ENCODE peak calls at places on chromosomes 3 and 15, in eight cellular contexts. W is body of pancreas, P is neural progenitor cell, Y is cardiac muscle cell, R is astrocyte of the spinal cord, D is choroid plexus epithelial cell, A is AG04450, L is WTC11. J is an unnamed sample.

GRCh38 chr3:171257251-171258179 is 202.7 kb downstream of the TNIK start:
- DNase-seq in Y (peak), P (no peak), L (no peak), R (peak), A (no peak), D (peak), W (no peak), J (no peak)

GRCh38 chr3:62242846-62243245 is 130.5 kb downstream of the FEZF2 start:
- DNase-seq in D (no peak), L (peak), A (no peak), P (peak), R (no peak), Y (no peak), W (no peak), J (no peak)

GRCh38 chr15:42091753-42092665 is 2.4 kb downstream of the PLA2G4D start:
- DNase-seq in D (no peak), A (no peak), Y (no peak), L (no peak), R (no peak), W (no peak), P (peak), J (no peak)

GRCh38 chr15:48596415-48596814 is 49.1 kb downstream of the FBN1 start:
- DNase-seq in L (no peak), Y (no peak), D (no peak), A (no peak), R (no peak), P (no peak), W (no peak), J (no peak)

GRCh38 chr15:66287461-66288055 is 5.8 kb upstream of the DIS3L start:
- DNase-seq in P (peak), A (no peak), W (no peak), R (peak), L (no peak), D (peak), Y (peak), J (no peak)

GRCh38 chr3:10950476-10951294 is 41.9 kb upstream of the SLC6A1 start:
- DNase-seq in P (peak), A (peak), D (peak), L (peak), R (peak), Y (peak), W (no peak), J (no peak)

GRCh38 chr3:21745971-21746370 is 5.0 kb downstream of the ZNF385D start:
- DNase-seq in L (no peak), D (no peak), Y (no peak), P (no peak), W (no peak), R (peak), A (no peak), J (no peak)

GRCh38 chr3:155352900-155353490 is 59.5 kb upstream of the STRIT1 start:
- DNase-seq in P (peak), A (no peak), D (peak), W (no peak), Y (peak), L (no peak), R (peak), J (no peak)

GRCh38 chr15:65903296-65904073 is 34.2 kb downstream of the RAB11A start:
- DNase-seq in D (peak), R (peak), L (no peak), P (no peak), A (no peak), W (no peak), Y (peak), J (no peak)

GRCh38 chr15:80026310-80026709 is 33.2 kb upstream of the ZFAND6 start:
- DNase-seq in R (no peak), L (no peak), D (no peak), A (no peak), P (peak), W (no peak), Y (no peak), J (no peak)

GRCh38 chr15:36737430-36737891 is 158.0 kb downstream of the CDIN1 start:
- DNase-seq in R (peak), P (no peak), Y (no peak), A (peak), D (peak), W (no peak), L (no peak), J (no peak)

GRCh38 chr3:13540332-13540995 is 8.5 kb upstream of the FBLN2 start:
- DNase-seq in W (peak), R (no peak), L (no peak), P (no peak), D (peak), Y (no peak), A (no peak), J (no peak)

GRCh38 chr15:100671858-100672543 is 69.6 kb downstream of the ASB7 start:
- DNase-seq in D (peak), R (peak), Y (peak), W (no peak), A (no peak), L (peak), P (peak), J (no peak)
- TF ChIP-seq CTCF in D (peak), R (peak), Y (peak), W (peak), A (peak), L (peak), P (peak), J (no peak)

DNA sequence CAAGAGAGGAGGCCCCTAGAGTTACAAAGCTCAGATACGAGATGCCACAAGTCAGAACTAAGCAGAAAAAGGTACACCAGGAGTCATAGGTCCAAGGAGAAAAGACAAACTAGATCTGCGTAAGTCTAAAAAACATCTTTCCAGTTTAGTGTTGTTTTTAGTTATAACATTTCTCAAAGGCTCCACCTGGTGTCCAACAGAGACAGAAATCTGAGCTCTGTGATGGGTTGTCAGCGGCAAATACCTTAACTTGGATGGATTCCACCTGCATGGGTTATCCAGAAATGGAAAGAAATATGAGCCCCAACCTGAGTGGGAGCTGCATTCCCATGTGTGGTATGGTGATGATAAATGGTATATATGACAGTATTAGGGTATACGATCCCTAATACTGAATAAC is 238.6 kb upstream of the CHRM5 start:
- DNase-seq in A (no peak), Y (peak), L (no peak), R (no peak), W (no peak), D (peak), P (peak), J (no peak)
- TF ChIP-seq CTCF in A (peak), Y (no peak), L (no peak), R (peak), W (no peak), D (peak), P (peak), J (no peak)

GRCh38 chr3:8423307-8423706 is 78.3 kb upstream of the LMCD1 start:
- DNase-seq in W (no peak), P (no peak), R (no peak), L (no peak), A (no peak), Y (no peak), D (no peak), J (no peak)
- TF ChIP-seq CTCF in W (no peak), P (no peak), R (no peak), L (no peak), A (no peak), Y (no peak), D (no peak), J (no peak)

DNA sequence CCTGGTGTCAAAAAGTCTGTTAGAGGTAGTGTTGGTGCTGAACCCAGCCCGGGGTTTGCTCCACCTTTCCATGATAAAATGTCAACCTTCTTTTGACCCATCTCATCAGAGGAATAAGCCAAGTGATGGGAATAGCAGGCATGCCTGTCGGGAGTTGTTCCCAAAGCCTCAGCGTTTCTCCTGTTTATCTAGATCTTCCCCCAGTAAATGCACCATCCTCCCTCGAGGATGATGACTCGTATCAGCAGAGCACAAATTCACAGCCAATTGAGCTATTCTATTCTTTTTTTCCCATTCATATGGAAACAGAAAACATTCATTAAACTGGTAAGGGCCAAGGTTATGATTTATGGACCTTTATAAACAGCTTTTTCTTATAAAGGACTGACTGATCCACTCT is 207.1 kb downstream of the PLCL2 start:
- DNase-seq in W (no peak), R (no peak), A (no peak), L (no peak), P (no peak), D (peak), Y (no peak), J (no peak)
- TF ChIP-seq CTCF in W (no peak), R (no peak), A (no peak), L (no peak), P (no peak), D (no peak), Y (no peak), J (no peak)

GRCh38 chr15:38453971-38454686 is at the start of gene FAM98B:
- DNase-seq in R (peak), P (peak), A (peak), W (peak), Y (peak), L (peak), D (peak), J (peak)
- TF ChIP-seq CTCF in R (peak), P (peak), A (no peak), W (no peak), Y (no peak), L (no peak), D (peak), J (no peak)

GRCh38 chr3:15205482-15205933 is 538 bp upstream of the CAPN7 start:
- DNase-seq in D (no peak), Y (no peak), L (no peak), A (no peak), R (no peak), P (no peak), W (no peak), J (no peak)
- TF ChIP-seq CTCF in D (no peak), Y (no peak), L (no peak), A (no peak), R (no peak), P (no peak), W (no peak), J (peak)

GRCh38 chr3:137013955-137014688 is 56.3 kb downstream of the IL20RB start:
- DNase-seq in R (peak), Y (peak), W (peak), P (peak), L (peak), D (peak), A (peak), J (peak)
- TF ChIP-seq CTCF in R (peak), Y (peak), W (peak), P (peak), L (peak), D (peak), A (peak), J (peak)

J was measured in CD14-positive monocyte.